ENCODE peak calls at places on chromosomes 13 and 19, in nine cellular contexts. S is endodermal cell; N is PC-9; R is heart left ventricle; C is CD8-positive, alpha-beta T cell; J is testis; L is OCI-LY7; W is psoas muscle; B is A673. F is an unnamed sample. For H3K36me3, the result is how much of the 10 kb centered on the place peaks cover.

GRCh38 chr19:15463865-15464371 is 426 bp downstream of the RASAL3 start:
- DNase-seq in S (peak), N (no peak), R (peak), C (peak), J (no peak), L (peak), W (peak), B (no peak), F (no peak)

GRCh38 chr19:13034636-13035035 is 39.4 kb downstream of the NFIX start:
- DNase-seq in S (no peak), N (no peak), R (no peak), C (no peak), J (no peak), L (no peak), W (no peak), B (no peak), F (no peak)

GRCh38 chr19:41480336-41480735 is 37.4 kb downstream of the ERICH4 start:
- DNase-seq in S (no peak), N (no peak), R (no peak), C (no peak), J (peak), L (no peak), W (no peak), B (no peak), F (no peak)

GRCh38 chr13:99322297-99323103 is 15.3 kb upstream of the GPR183 start:
- DNase-seq in S (no peak), N (no peak), R (no peak), C (peak), J (no peak), L (no peak), W (no peak), B (no peak), F (no peak)

GRCh38 chr19:49672131-49672919 is 4.7 kb upstream of the PRMT1 start:
- DNase-seq in S (peak), N (peak), R (peak), C (peak), J (peak), L (peak), W (peak), B (peak), F (peak)

GRCh38 chr19:57171551-57172081 is 4.3 kb upstream of the DUXA start:
- DNase-seq in S (peak), N (peak), R (peak), C (no peak), J (peak), L (no peak), W (no peak), B (peak), F (peak)

GRCh38 chr13:110015253-110015652 is 228.9 kb upstream of the IRS2 start:
- DNase-seq in S (no peak), N (no peak), R (no peak), C (no peak), J (no peak), L (no peak), W (no peak), B (no peak), F (peak)

GRCh38 chr19:28456708-28457320 is 756.1 kb downstream of the UQCRFS1 start:
- DNase-seq in S (no peak), N (no peak), R (no peak), C (no peak), J (no peak), L (no peak), W (no peak), B (no peak), F (no peak)

GRCh38 chr13:34458756-34459462 is 483.2 kb upstream of the NBEA start:
- DNase-seq in S (no peak), N (no peak), R (peak), C (no peak), J (peak), L (no peak), W (no peak), B (no peak), F (no peak)

GRCh38 chr13:44365008-44365407 is 8.6 kb upstream of the SERP2 start:
- DNase-seq in S (no peak), N (no peak), R (no peak), C (no peak), J (no peak), L (no peak), W (no peak), B (no peak), F (no peak)

GRCh38 chr13:38213307-38213706 is 136.3 kb upstream of the UFM1 start:
- DNase-seq in S (no peak), N (no peak), R (no peak), C (no peak), J (no peak), L (no peak), W (no peak), B (peak), F (no peak)

GRCh38 chr19:46487802-46488445 is 7.7 kb downstream of the PNMA8B start:
- DNase-seq in S (peak), N (peak), R (peak), C (peak), J (peak), L (peak), W (peak), B (peak), F (peak)

GRCh38 chr19:6963937-6964336 is 57.3 kb downstream of the MBD3L2B start:
- DNase-seq in S (peak), N (no peak), R (no peak), C (peak), J (peak), L (peak), W (no peak), B (peak), F (peak)

GRCh38 chr13:50401721-50402510 is 386.7 kb downstream of the KCNRG start:
- DNase-seq in S (no peak), N (no peak), R (no peak), C (no peak), J (no peak), L (no peak), W (no peak), B (peak), F (no peak)

GRCh38 chr19:55178781-55179569 is 1.1 kb downstream of the SYT5 start:
- DNase-seq in S (peak), N (no peak), R (peak), C (peak), J (peak), L (peak), W (peak), B (peak), F (peak)

GRCh38 chr13:53206455-53206854 is 177.8 kb downstream of the OLFM4 start:
- DNase-seq in S (no peak), N (no peak), R (no peak), C (no peak), J (no peak), L (peak), W (no peak), B (peak), F (no peak)

GRCh38 chr13:111868716-111869115 is 198.2 kb upstream of the SOX1 start:
- DNase-seq in S (no peak), N (no peak), R (no peak), C (no peak), J (no peak), L (no peak), W (no peak), B (no peak), F (no peak)

GRCh38 chr13:21998279-21998678 is 327.4 kb downstream of the FGF9 start:
- DNase-seq in S (no peak), N (no peak), R (no peak), C (no peak), J (no peak), L (no peak), W (no peak), B (no peak), F (no peak)

GRCh38 chr19:46069841-46070341 is 29.1 kb upstream of the IGFL4 start:
- DNase-seq in S (no peak), N (no peak), R (no peak), C (no peak), J (no peak), L (no peak), W (no peak), B (no peak), F (no peak)

GRCh38 chr13:48586591-48587103 is 53.8 kb upstream of the RCBTB2 start:
- DNase-seq in S (no peak), N (no peak), R (peak), C (no peak), J (peak), L (no peak), W (peak), B (no peak), F (no peak)

GRCh38 chr13:36778083-36778671 is 40.8 kb upstream of the RFXAP start:
- DNase-seq in S (peak), N (peak), R (no peak), C (no peak), J (no peak), L (no peak), W (no peak), B (peak), F (no peak)

GRCh38 chr13:41960195-41960699 is 662 bp downstream of the VWA8 start:
- DNase-seq in S (peak), N (no peak), R (no peak), C (no peak), J (peak), L (peak), W (no peak), B (peak), F (peak)

GRCh38 chr13:64817721-64818120 is 2412.4 kb downstream of the PCDH9 start:
- DNase-seq in S (no peak), N (no peak), R (no peak), C (no peak), J (no peak), L (no peak), W (no peak), B (no peak), F (no peak)

GRCh38 chr19:38691938-38692457 is 44.5 kb downstream of the ACTN4 start:
- DNase-seq in S (no peak), N (peak), R (peak), C (no peak), J (no peak), L (no peak), W (peak), B (no peak), F (peak)

GRCh38 chr19:55210120-55210493 is 806 bp upstream of the PTPRH start:
- DNase-seq in S (no peak), N (peak), R (no peak), C (no peak), J (no peak), L (no peak), W (no peak), B (peak), F (peak)

GRCh38 chr19:51354103-51354741 is 12.0 kb downstream of the ETFB start:
- DNase-seq in S (peak), N (no peak), R (no peak), C (no peak), J (no peak), L (no peak), W (peak), B (no peak), F (no peak)

GRCh38 chr13:93151277-93151676 is 75.3 kb upstream of the GPC6 start:
- DNase-seq in S (no peak), N (no peak), R (no peak), C (no peak), J (no peak), L (no peak), W (no peak), B (peak), F (no peak)

GRCh38 chr19:1745589-1746031 is 7.7 kb upstream of the ONECUT3 start:
- DNase-seq in S (peak), N (no peak), R (no peak), C (no peak), J (no peak), L (no peak), W (no peak), B (peak), F (no peak)
- H3K36me3 ChIP-seq in S (under half), N (under half), R (under half), C (under half), J (under half), L (under half), W (under half), B (under half), F (under half)

GRCh38 chr19:30719991-30720329 is 347.8 kb downstream of the ZNF536 start:
- DNase-seq in S (peak), N (no peak), R (no peak), C (no peak), J (peak), L (no peak), W (peak), B (peak), F (peak)

GRCh38 chr19:30718014-30718413 is 345.8 kb downstream of the ZNF536 start:
- DNase-seq in S (no peak), N (no peak), R (no peak), C (no peak), J (no peak), L (no peak), W (no peak), B (no peak), F (no peak)

GRCh38 chr19:30718728-30719127 is 346.5 kb downstream of the ZNF536 start:
- DNase-seq in S (no peak), N (no peak), R (no peak), C (no peak), J (no peak), L (no peak), W (no peak), B (peak), F (peak)

GRCh38 chr19:30717381-30717780 is 345.2 kb downstream of the ZNF536 start:
- DNase-seq in S (no peak), N (no peak), R (no peak), C (no peak), J (no peak), L (no peak), W (no peak), B (no peak), F (no peak)

GRCh38 chr19:30719189-30719990 is 347.2 kb downstream of the ZNF536 start:
- DNase-seq in S (peak), N (no peak), R (peak), C (no peak), J (peak), L (no peak), W (peak), B (peak), F (peak)
- H3K27ac ChIP-seq in S (no peak), N (no peak), R (peak), C (no peak), J (peak), L (no peak), W (peak), B (peak), F (peak)

GRCh38 chr19:2111886-2112285 is 15.2 kb downstream of the IZUMO4 start:
- DNase-seq in S (no peak), N (no peak), R (no peak), C (no peak), J (no peak), L (no peak), W (no peak), B (no peak), F (no peak)

GRCh38 chr19:2108251-2109016 is 11.7 kb downstream of the IZUMO4 start:
- DNase-seq in S (no peak), N (no peak), R (no peak), C (no peak), J (no peak), L (no peak), W (no peak), B (no peak), F (no peak)

GRCh38 chr19:2111425-2111824 is 14.7 kb downstream of the IZUMO4 start:
- DNase-seq in S (no peak), N (no peak), R (no peak), C (no peak), J (no peak), L (no peak), W (no peak), B (no peak), F (no peak)

GRCh38 chr19:2110822-2111221 is 14.1 kb downstream of the IZUMO4 start:
- DNase-seq in S (peak), N (no peak), R (no peak), C (no peak), J (no peak), L (peak), W (no peak), B (no peak), F (no peak)

GRCh38 chr19:2109278-2109864 is 12.7 kb downstream of the IZUMO4 start:
- DNase-seq in S (no peak), N (no peak), R (no peak), C (no peak), J (no peak), L (no peak), W (no peak), B (no peak), F (no peak)
- H3K36me3 ChIP-seq in S (half or more), N (under half), R (half or more), C (under half), J (under half), L (half or more), W (half or more), B (half or more), F (under half)

DNA sequence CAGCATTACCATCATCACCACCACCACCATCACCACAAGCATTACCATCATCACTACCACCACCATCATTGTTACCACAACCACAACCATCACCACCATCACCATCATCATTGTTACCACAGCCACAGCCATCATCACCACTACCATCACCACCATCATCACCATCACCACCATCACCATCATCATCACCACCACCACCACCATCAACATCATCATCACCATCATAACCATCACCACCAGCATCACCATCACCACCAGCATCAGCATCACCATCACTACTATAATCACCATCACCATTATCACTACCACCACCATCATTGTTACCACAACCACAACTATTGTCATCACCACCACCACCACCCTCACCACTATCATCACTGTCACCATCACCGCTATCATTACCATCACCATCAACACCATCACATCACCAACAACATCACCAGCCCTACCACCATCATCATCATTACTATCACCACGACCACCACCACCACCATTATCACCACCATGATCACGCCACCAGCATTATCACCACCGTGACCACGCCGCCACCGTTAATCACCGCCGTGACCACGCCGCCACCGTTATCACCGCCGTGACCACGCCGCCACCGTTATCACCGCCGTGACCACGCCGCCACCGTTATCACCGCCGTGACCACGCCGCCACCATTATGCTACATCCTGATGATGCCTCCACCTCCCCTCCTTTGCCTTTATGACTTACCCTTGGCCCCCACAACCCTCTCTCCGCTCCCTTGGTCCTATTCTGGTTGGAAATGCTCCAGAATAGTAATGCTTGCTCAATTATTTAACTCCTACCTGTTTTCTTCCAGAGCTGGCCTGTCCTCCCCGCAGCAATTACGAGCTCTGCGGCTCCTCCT is 10.0 kb upstream of the FXYD3 start:
- DNase-seq in S (no peak), N (no peak), R (no peak), C (no peak), J (no peak), L (no peak), W (no peak), B (no peak), F (no peak)
- H3K27ac ChIP-seq in S (no peak), N (no peak), R (no peak), C (no peak), J (no peak), L (no peak), W (no peak), B (no peak), F (no peak)

F was measured in body of pancreas.